ENCODE peak calls at places on chromosome 20, in four cellular contexts. D is bronchial epithelial cell, W is ureter, Q is AG04450. Z is an unnamed sample.
A peak's percentile ranks its signal among the peaks of the same experiment; 100 is the strongest.

GRCh38 chr20:51220293-51220706 is 197.4 kb upstream of the KCNG1 start:
- DNase-seq in W (no peak), D (no peak), Q (no peak), Z (no peak)

GRCh38 chr20:53631909-53632662 is 38.4 kb upstream of the ZNF217 start:
- DNase-seq in Q (no peak), D (no peak), W (peak; percentile 32), Z (peak; percentile 7)

GRCh38 chr20:62280303-62280702 is 22.5 kb upstream of the ADRM1 start:
- DNase-seq in Q (no peak), W (no peak), D (no peak), Z (no peak)

GRCh38 chr20:59063358-59064213 is 21.0 kb upstream of the PRELID3B start:
- DNase-seq in Q (peak; percentile 38), W (no peak), D (peak; percentile 96), Z (peak; percentile 70)

GRCh38 chr20:8504030-8504429 is 372.0 kb downstream of the PLCB1 start:
- DNase-seq in W (no peak), Q (no peak), D (no peak), Z (no peak)

GRCh38 chr20:25238319-25239037 is 9.4 kb upstream of the PYGB start:
- DNase-seq in D (peak; percentile 70), Q (no peak), W (no peak), Z (no peak)

GRCh38 chr20:50325215-50325614 is 134.6 kb downstream of the CEBPB start:
- DNase-seq in Q (no peak), D (no peak), W (no peak), Z (no peak)

GRCh38 chr20:33826270-33826897 is 15.2 kb downstream of the CHMP4B start:
- DNase-seq in D (peak; percentile 35), W (no peak), Q (no peak), Z (no peak)

GRCh38 chr20:5316188-5317158 is at the start of gene PROKR2:
- DNase-seq in Q (no peak), D (no peak), W (no peak), Z (no peak)

GRCh38 chr20:19757487-19757972 is 528 bp upstream of the RIN2 start:
- DNase-seq in Q (peak; percentile 45), D (peak; percentile 44), W (peak; percentile 84), Z (peak; percentile 88)

GRCh38 chr20:44646023-44646640 is 5.4 kb downstream of the ADA start:
- DNase-seq in D (no peak), Q (peak; percentile 16), W (no peak), Z (no peak)

GRCh38 chr20:8043687-8044278 is 24.2 kb upstream of the TMX4 start:
- DNase-seq in W (no peak), Q (no peak), D (peak; percentile 70), Z (no peak)

GRCh38 chr20:62358171-62358719 is 8.9 kb downstream of the LAMA5 start:
- DNase-seq in D (no peak), Q (no peak), W (no peak), Z (no peak)

GRCh38 chr20:49608752-49609670 is 41.1 kb upstream of the PTGIS start:
- DNase-seq in W (peak; percentile 67), Q (no peak), D (peak; percentile 34), Z (no peak)

GRCh38 chr20:57327820-57328219 is 1.8 kb upstream of the SPO11 start:
- DNase-seq in D (no peak), Q (no peak), W (no peak), Z (no peak)

GRCh38 chr20:10922521-10922920 is 248.7 kb upstream of the JAG1 start:
- DNase-seq in W (no peak), Q (no peak), D (no peak), Z (no peak)

GRCh38 chr20:62527781-62528180 is 52.0 kb upstream of the GATA5 start:
- DNase-seq in W (no peak), Q (no peak), D (no peak), Z (no peak)

GRCh38 chr20:57205625-57206219 is 60.7 kb downstream of the BMP7 start:
- DNase-seq in W (no peak), Q (no peak), D (peak; percentile 89), Z (no peak)

GRCh38 chr20:19928379-19929360 is 88.5 kb upstream of the NAA20 start:
- DNase-seq in D (peak; percentile 97), Q (no peak), W (peak; percentile 77), Z (no peak)

GRCh38 chr20:47358672-47359532 is 2.4 kb upstream of the ZMYND8 start:
- DNase-seq in W (peak; percentile 92), Q (no peak), D (peak; percentile 86), Z (peak; percentile 91)

GRCh38 chr20:51800132-51800721 is 2.1 kb downstream of the SALL4 start:
- DNase-seq in Q (no peak), D (peak; percentile 26), W (peak; percentile 60), Z (no peak)

GRCh38 chr20:11041396-11041795 is 367.6 kb upstream of the JAG1 start:
- DNase-seq in W (no peak), D (peak; percentile 92), Q (no peak), Z (no peak)

GRCh38 chr20:57070296-57070695 is 196.1 kb downstream of the BMP7 start:
- DNase-seq in Q (no peak), D (no peak), W (no peak), Z (no peak)

GRCh38 chr20:5364136-5364821 is 47.5 kb upstream of the PROKR2 start:
- DNase-seq in Q (no peak), D (peak; percentile 17), W (no peak), Z (no peak)

GRCh38 chr20:3720068-3720467 is 7.7 kb upstream of the SIGLEC1 start:
- DNase-seq in D (no peak), W (no peak), Q (no peak), Z (no peak)

GRCh38 chr20:24983896-24984295 is 8.7 kb downstream of the APMAP start:
- DNase-seq in D (no peak), Q (no peak), W (no peak), Z (peak; percentile 57)

GRCh38 chr20:32195581-32195980 is 12.0 kb downstream of the PLAGL2 start:
- DNase-seq in Q (no peak), D (no peak), W (no peak), Z (no peak)

GRCh38 chr20:63628246-63628975 is 1.5 kb upstream of the GMEB2 start:
- DNase-seq in Q (peak; percentile 16), D (peak; percentile 56), W (peak; percentile 78), Z (peak; percentile 73)

GRCh38 chr20:35560105-35560511 is 18.2 kb downstream of the ERGIC3 start:
- DNase-seq in W (peak; percentile 85), Q (no peak), D (no peak), Z (no peak)

GRCh38 chr20:9298906-9299305 is 215.5 kb upstream of the LAMP5 start:
- DNase-seq in D (peak; percentile 25), Q (no peak), W (no peak), Z (no peak)

GRCh38 chr20:47878601-47879004 is 93.3 kb upstream of the SULF2 start:
- DNase-seq in W (no peak), D (peak; percentile 23), Q (no peak), Z (no peak)

GRCh38 chr20:45919536-45919933 is 7.6 kb upstream of the PLTP start:
- DNase-seq in D (no peak), W (peak; percentile 65), Q (peak; percentile 82), Z (peak; percentile 85)

GRCh38 chr20:8271727-8272126 is 139.7 kb downstream of the PLCB1 start:
- DNase-seq in Q (no peak), D (peak; percentile 11), W (no peak), Z (no peak)

GRCh38 chr20:19903168-19903676 is 113.9 kb upstream of the NAA20 start:
- DNase-seq in W (peak; percentile 76), D (peak; percentile 52), Q (no peak), Z (peak; percentile 67)

GRCh38 chr20:16701296-16701695 is 28.5 kb upstream of the SNRPB2 start:
- DNase-seq in Q (no peak), D (peak; percentile 12), W (no peak), Z (no peak)

GRCh38 chr20:57659789-57660509 is 39.7 kb upstream of the ZBP1 start:
- DNase-seq in Q (no peak), D (no peak), W (peak; percentile 39), Z (no peak)

GRCh38 chr20:13022401-13023170 is 13.8 kb downstream of the SPTLC3 start:
- DNase-seq in Q (no peak), W (no peak), D (peak; percentile 49), Z (no peak)

GRCh38 chr20:41889125-41889870 is 271.1 kb upstream of the CHD6 start:
- DNase-seq in Q (no peak), D (no peak), W (no peak), Z (no peak)

Z was measured in right atrium auricular region.